ENCODE peak calls at places on chromosomes 16 and 17, in six cellular contexts. G is lower leg skin; R is astrocyte of the cerebellum; N is tibial artery; Z is CD4-positive, CD25-positive, alpha-beta regulatory T cell; Q is adipocyte. D is an unnamed sample.

GRCh38 chr16:20614201-20615141 is 38.3 kb upstream of the ACSM2B start:
- DNase-seq in G (no peak), R (no peak), N (no peak), Z (no peak), Q (no peak), D (no peak)

GRCh38 chr16:68512183-68512582 is 26.9 kb upstream of the ZFP90 start:
- DNase-seq in G (no peak), R (no peak), N (no peak), Z (no peak), Q (no peak), D (no peak)

GRCh38 chr17:61862105-61862574 is 1.2 kb downstream of the BRIP1 start:
- DNase-seq in G (no peak), R (peak), N (no peak), Z (no peak), Q (peak), D (peak)

GRCh38 chr17:77496831-77497577 is 356.2 kb downstream of the SEC14L1 start:
- DNase-seq in G (no peak), R (no peak), N (peak), Z (no peak), Q (no peak), D (no peak)

GRCh38 chr17:73639322-73639721 is 4.9 kb downstream of the SDK2 start:
- DNase-seq in G (no peak), R (no peak), N (peak), Z (no peak), Q (no peak), D (no peak)

GRCh38 chr17:82756166-82756565 is 4.3 kb downstream of the TBCD start:
- DNase-seq in G (no peak), R (no peak), N (no peak), Z (no peak), Q (no peak), D (no peak)

GRCh38 chr17:41520821-41521521 is 2.3 kb upstream of the KRT15 start:
- DNase-seq in G (no peak), R (no peak), N (no peak), Z (no peak), Q (no peak), D (no peak)

GRCh38 chr16:53911506-53911905 is 207.6 kb downstream of the FTO start:
- DNase-seq in G (no peak), R (no peak), N (no peak), Z (no peak), Q (peak), D (no peak)

GRCh38 chr16:9092282-9092962 is 978 bp downstream of the HAPSTR1 start:
- DNase-seq in G (peak), R (no peak), N (peak), Z (peak), Q (peak), D (peak)

GRCh38 chr17:30950189-30950588 is 20.6 kb upstream of the RNF135 start:
- DNase-seq in G (no peak), R (no peak), N (no peak), Z (no peak), Q (no peak), D (no peak)

GRCh38 chr17:30556374-30557332 is 79.4 kb downstream of the GOSR1 start:
- DNase-seq in G (no peak), R (no peak), N (no peak), Z (no peak), Q (no peak), D (no peak)

GRCh38 chr16:77955127-77955526 is 67.2 kb upstream of the CLEC3A start:
- DNase-seq in G (no peak), R (no peak), N (no peak), Z (no peak), Q (no peak), D (no peak)

GRCh38 chr17:30271102-30271501 is 20.6 kb downstream of the BLMH start:
- DNase-seq in G (no peak), R (no peak), N (no peak), Z (no peak), Q (no peak), D (no peak)

GRCh38 chr16:79434771-79435170 is 165.8 kb downstream of the MAF start:
- DNase-seq in G (no peak), R (no peak), N (no peak), Z (no peak), Q (no peak), D (no peak)

GRCh38 chr17:37283414-37283961 is 92.3 kb upstream of the C17orf78 start:
- DNase-seq in G (no peak), R (no peak), N (no peak), Z (no peak), Q (peak), D (no peak)

GRCh38 chr16:86212706-86213426 is 297.5 kb upstream of the FOXF1 start:
- DNase-seq in G (no peak), R (no peak), N (no peak), Z (no peak), Q (no peak), D (no peak)

GRCh38 chr17:22507823-22508222 is 815.5 kb downstream of the KCNJ18 start:
- DNase-seq in G (no peak), R (no peak), N (no peak), Z (no peak), Q (no peak), D (no peak)

GRCh38 chr17:78450696-78451344 is 72.4 kb downstream of the PGS1 start:
- DNase-seq in G (no peak), R (no peak), N (no peak), Z (no peak), Q (no peak), D (no peak)

GRCh38 chr17:73464447-73464846 is 152.6 kb upstream of the CDC42EP4 start:
- DNase-seq in G (no peak), R (no peak), N (no peak), Z (no peak), Q (no peak), D (no peak)

GRCh38 chr17:48031966-48032365 is 5.6 kb downstream of the COPZ2 start:
- DNase-seq in G (no peak), R (no peak), N (no peak), Z (no peak), Q (no peak), D (no peak)

GRCh38 chr17:66625321-66625767 is 209.6 kb upstream of the CACNG5 start:
- DNase-seq in G (no peak), R (no peak), N (no peak), Z (no peak), Q (peak), D (peak)

GRCh38 chr17:31394544-31394943 is 3.1 kb downstream of the RAB11FIP4 start:
- DNase-seq in G (no peak), R (peak), N (no peak), Z (peak), Q (peak), D (peak)

GRCh38 chr17:31586946-31587345 is 195.5 kb downstream of the RAB11FIP4 start:
- DNase-seq in G (no peak), R (no peak), N (no peak), Z (no peak), Q (no peak), D (no peak)

GRCh38 chr17:56173958-56174357 is 20.7 kb downstream of the ANKFN1 start:
- DNase-seq in G (no peak), R (no peak), N (no peak), Z (no peak), Q (peak), D (no peak)

GRCh38 chr17:1686086-1686485 is 1.4 kb upstream of the PRPF8 start:
- DNase-seq in G (no peak), R (no peak), N (no peak), Z (no peak), Q (no peak), D (no peak)

GRCh38 chr17:30599424-30600061 is 122.3 kb downstream of the GOSR1 start:
- DNase-seq in G (no peak), R (no peak), N (no peak), Z (no peak), Q (no peak), D (peak)

GRCh38 chr17:9575381-9576072 is at the start of gene STX8:
- DNase-seq in G (peak), R (peak), N (peak), Z (peak), Q (peak), D (peak)

GRCh38 chr17:9576521-9577401 is at the start of gene CFAP52:
- DNase-seq in G (peak), R (peak), N (peak), Z (peak), Q (peak), D (peak)

GRCh38 chr17:9577402-9577709 is 914 bp downstream of the CFAP52 start:
- DNase-seq in G (no peak), R (no peak), N (no peak), Z (no peak), Q (no peak), D (no peak)
- H3K4me3 ChIP-seq in G (no peak), R (no peak), N (no peak), Z (peak), Q (peak), D (no peak)

GRCh38 chr17:19579867-19580565 is 46.4 kb downstream of the SLC47A1 start:
- DNase-seq in G (no peak), R (no peak), N (no peak), Z (no peak), Q (peak), D (no peak)
- H3K4me3 ChIP-seq in G (peak), R (peak), N (peak), Z (no peak), Q (peak), D (no peak)

GRCh38 chr16:88264641-88265285 is 118.0 kb upstream of the ZNF469 start:
- DNase-seq in G (peak), R (peak), N (peak), Z (no peak), Q (peak), D (peak)
- H3K4me3 ChIP-seq in G (no peak), R (no peak), N (peak), Z (no peak), Q (peak), D (no peak)

DNA sequence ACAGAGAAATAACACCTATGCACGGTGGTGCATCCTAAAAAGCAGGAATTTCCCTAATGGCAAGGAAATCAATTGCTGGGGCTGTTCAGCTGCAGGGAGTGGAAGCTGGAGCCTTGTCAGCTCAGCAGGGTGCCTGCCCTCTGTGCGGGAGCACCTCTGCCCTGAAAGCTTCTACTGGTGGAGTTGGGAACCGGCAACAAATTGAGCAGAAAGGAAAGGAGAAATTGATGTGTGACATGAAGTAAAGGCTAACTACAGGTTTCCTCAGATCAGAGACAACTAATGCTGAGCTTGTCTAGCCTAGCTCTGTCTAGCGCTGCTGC is 48.2 kb upstream of the SREBF1 start:
- DNase-seq in G (no peak), R (no peak), N (no peak), Z (no peak), Q (no peak), D (no peak)
- H3K4me3 ChIP-seq in G (no peak), R (no peak), N (no peak), Z (no peak), Q (no peak), D (no peak)